ENCODE peak calls at places on chromosomes 6 and 20, in six cellular contexts. One of them, this sample, is unnamed. For H3K27me3 and H3K4me1, the result is how much of the 10 kb centered on the place peaks cover.

GRCh38 chr6:139508023-139508422 is 133.6 kb upstream of the CITED2 start:
- DNase-seq in HepG2: peak
- DNase-seq in sigmoid colon: no peak
- DNase-seq in ovary: no peak
- DNase-seq in GM12878: no peak
- DNase-seq in SK-N-SH: no peak
- DNase-seq in this sample: no peak

GRCh38 chr6:149237464-149237863 is 80.0 kb upstream of the TAB2 start:
- DNase-seq in HepG2: no peak
- DNase-seq in sigmoid colon: no peak
- DNase-seq in ovary: no peak
- DNase-seq in GM12878: no peak
- DNase-seq in SK-N-SH: no peak
- DNase-seq in this sample: no peak

GRCh38 chr6:27517238-27517637 is 44.3 kb upstream of the ZNF184 start:
- DNase-seq in HepG2: no peak
- DNase-seq in sigmoid colon: no peak
- DNase-seq in ovary: no peak
- DNase-seq in GM12878: no peak
- DNase-seq in SK-N-SH: no peak
- DNase-seq in this sample: no peak

GRCh38 chr6:47168176-47168575 is 126.0 kb upstream of the ADGRF1 start:
- DNase-seq in HepG2: peak
- DNase-seq in sigmoid colon: no peak
- DNase-seq in ovary: peak
- DNase-seq in GM12878: no peak
- DNase-seq in SK-N-SH: no peak
- DNase-seq in this sample: no peak

GRCh38 chr6:22892452-22892851 is 323.1 kb downstream of the HDGFL1 start:
- DNase-seq in HepG2: no peak
- DNase-seq in sigmoid colon: no peak
- DNase-seq in ovary: peak
- DNase-seq in GM12878: no peak
- DNase-seq in SK-N-SH: no peak
- DNase-seq in this sample: peak

GRCh38 chr6:129110687-129111343 is 227.9 kb downstream of the LAMA2 start:
- DNase-seq in HepG2: no peak
- DNase-seq in sigmoid colon: no peak
- DNase-seq in ovary: no peak
- DNase-seq in GM12878: no peak
- DNase-seq in SK-N-SH: no peak
- DNase-seq in this sample: no peak

GRCh38 chr20:57065646-57066045 is 200.8 kb downstream of the BMP7 start:
- DNase-seq in HepG2: no peak
- DNase-seq in sigmoid colon: no peak
- DNase-seq in ovary: no peak
- DNase-seq in GM12878: no peak
- DNase-seq in SK-N-SH: no peak
- DNase-seq in this sample: no peak

GRCh38 chr6:144744720-144745119 is 459.6 kb downstream of the UTRN start:
- DNase-seq in HepG2: peak
- DNase-seq in sigmoid colon: no peak
- DNase-seq in ovary: no peak
- DNase-seq in GM12878: no peak
- DNase-seq in SK-N-SH: no peak
- DNase-seq in this sample: no peak

GRCh38 chr6:52317841-52318581 is 33.5 kb upstream of the MCM3 start:
- DNase-seq in HepG2: peak
- DNase-seq in sigmoid colon: no peak
- DNase-seq in ovary: no peak
- DNase-seq in GM12878: peak
- DNase-seq in SK-N-SH: no peak
- DNase-seq in this sample: no peak

GRCh38 chr6:169019727-169020491 is 233.7 kb downstream of the THBS2 start:
- DNase-seq in HepG2: peak
- DNase-seq in sigmoid colon: no peak
- DNase-seq in ovary: no peak
- DNase-seq in GM12878: no peak
- DNase-seq in SK-N-SH: no peak
- DNase-seq in this sample: no peak

GRCh38 chr6:162829013-162829742 is 101.4 kb downstream of the PACRG start:
- DNase-seq in HepG2: no peak
- DNase-seq in sigmoid colon: no peak
- DNase-seq in ovary: no peak
- DNase-seq in GM12878: no peak
- DNase-seq in SK-N-SH: no peak
- DNase-seq in this sample: no peak

GRCh38 chr6:130460934-130461333 is 95.1 kb downstream of the TMEM200A start:
- DNase-seq in HepG2: no peak
- DNase-seq in sigmoid colon: no peak
- DNase-seq in ovary: no peak
- DNase-seq in GM12878: no peak
- DNase-seq in SK-N-SH: no peak
- DNase-seq in this sample: no peak

GRCh38 chr6:31778193-31778592 is 1.1 kb upstream of the VWA7 start:
- DNase-seq in HepG2: peak
- DNase-seq in sigmoid colon: no peak
- DNase-seq in ovary: no peak
- DNase-seq in GM12878: no peak
- DNase-seq in SK-N-SH: no peak
- DNase-seq in this sample: no peak

GRCh38 chr20:61354501-61354900 is 102.4 kb downstream of the CDH4 start:
- DNase-seq in HepG2: no peak
- DNase-seq in sigmoid colon: no peak
- DNase-seq in ovary: no peak
- DNase-seq in GM12878: no peak
- DNase-seq in SK-N-SH: no peak
- DNase-seq in this sample: no peak

GRCh38 chr6:6412221-6412620 is 91.8 kb upstream of the F13A1 start:
- DNase-seq in HepG2: no peak
- DNase-seq in sigmoid colon: no peak
- DNase-seq in ovary: no peak
- DNase-seq in GM12878: no peak
- DNase-seq in SK-N-SH: no peak
- DNase-seq in this sample: no peak

GRCh38 chr6:10421508-10422281 is 6.8 kb upstream of the TFAP2A start:
- DNase-seq in HepG2: no peak
- DNase-seq in sigmoid colon: no peak
- DNase-seq in ovary: no peak
- DNase-seq in GM12878: no peak
- DNase-seq in SK-N-SH: no peak
- DNase-seq in this sample: no peak
- H3K27me3 ChIP-seq in HepG2: under half
- H3K27me3 ChIP-seq in sigmoid colon: half or more
- H3K27me3 ChIP-seq in ovary: under half
- H3K27me3 ChIP-seq in GM12878: under half
- H3K27me3 ChIP-seq in SK-N-SH: half or more
- H3K27me3 ChIP-seq in this sample: half or more

GRCh38 chr6:75458895-75459294 is 34.7 kb downstream of the FILIP1 start:
- DNase-seq in HepG2: no peak
- DNase-seq in sigmoid colon: peak
- DNase-seq in ovary: no peak
- DNase-seq in GM12878: no peak
- DNase-seq in SK-N-SH: no peak
- DNase-seq in this sample: no peak

GRCh38 chr6:75460636-75461035 is 33.0 kb downstream of the FILIP1 start:
- DNase-seq in HepG2: no peak
- DNase-seq in sigmoid colon: no peak
- DNase-seq in ovary: no peak
- DNase-seq in GM12878: no peak
- DNase-seq in SK-N-SH: no peak
- DNase-seq in this sample: no peak

GRCh38 chr6:75467284-75467683 is 26.3 kb downstream of the FILIP1 start:
- DNase-seq in HepG2: no peak
- DNase-seq in sigmoid colon: no peak
- DNase-seq in ovary: no peak
- DNase-seq in GM12878: no peak
- DNase-seq in SK-N-SH: no peak
- DNase-seq in this sample: no peak

GRCh38 chr6:75467906-75468460 is 25.6 kb downstream of the FILIP1 start:
- DNase-seq in HepG2: no peak
- DNase-seq in sigmoid colon: peak
- DNase-seq in ovary: no peak
- DNase-seq in GM12878: no peak
- DNase-seq in SK-N-SH: no peak
- DNase-seq in this sample: no peak

GRCh38 chr6:75463896-75464295 is 29.7 kb downstream of the FILIP1 start:
- DNase-seq in HepG2: no peak
- DNase-seq in sigmoid colon: no peak
- DNase-seq in ovary: no peak
- DNase-seq in GM12878: no peak
- DNase-seq in SK-N-SH: no peak
- DNase-seq in this sample: no peak
- H3K4me1 ChIP-seq in HepG2: under half
- H3K4me1 ChIP-seq in sigmoid colon: half or more
- H3K4me1 ChIP-seq in ovary: under half
- H3K4me1 ChIP-seq in GM12878: under half
- H3K4me1 ChIP-seq in SK-N-SH: under half
- H3K4me1 ChIP-seq in this sample: under half

GRCh38 chr6:11430036-11430435 is 107.5 kb upstream of the TMEM170B start:
- DNase-seq in HepG2: no peak
- DNase-seq in sigmoid colon: no peak
- DNase-seq in ovary: no peak
- DNase-seq in GM12878: no peak
- DNase-seq in SK-N-SH: no peak
- DNase-seq in this sample: no peak
- TF ChIP-seq EP300 in HepG2: no peak
- TF ChIP-seq EP300 in sigmoid colon: no peak
- TF ChIP-seq EP300 in ovary: no peak
- TF ChIP-seq EP300 in GM12878: no peak
- TF ChIP-seq EP300 in SK-N-SH: no peak
- TF ChIP-seq EP300 in this sample: no peak

GRCh38 chr20:14009206-14009605 is 13.9 kb downstream of the MACROD2 start:
- DNase-seq in HepG2: no peak
- DNase-seq in sigmoid colon: no peak
- DNase-seq in ovary: no peak
- DNase-seq in GM12878: no peak
- DNase-seq in SK-N-SH: no peak
- DNase-seq in this sample: no peak
- H3K27me3 ChIP-seq in HepG2: under half
- H3K27me3 ChIP-seq in sigmoid colon: under half
- H3K27me3 ChIP-seq in ovary: under half
- H3K27me3 ChIP-seq in GM12878: under half
- H3K27me3 ChIP-seq in SK-N-SH: under half
- H3K27me3 ChIP-seq in this sample: under half

GRCh38 chr20:38165966-38166706 is 1.1 kb upstream of the TGM2 start:
- DNase-seq in HepG2: peak
- DNase-seq in sigmoid colon: peak
- DNase-seq in ovary: no peak
- DNase-seq in GM12878: no peak
- DNase-seq in SK-N-SH: no peak
- DNase-seq in this sample: no peak
- H3K4me1 ChIP-seq in HepG2: half or more
- H3K4me1 ChIP-seq in sigmoid colon: half or more
- H3K4me1 ChIP-seq in ovary: under half
- H3K4me1 ChIP-seq in GM12878: under half
- H3K4me1 ChIP-seq in SK-N-SH: under half
- H3K4me1 ChIP-seq in this sample: under half

GRCh38 chr6:14647311-14647710 is 529.7 kb downstream of the CD83 start:
- DNase-seq in HepG2: no peak
- DNase-seq in sigmoid colon: peak
- DNase-seq in ovary: peak
- DNase-seq in GM12878: no peak
- DNase-seq in SK-N-SH: no peak
- DNase-seq in this sample: no peak
- TF ChIP-seq EP300 in HepG2: no peak
- TF ChIP-seq EP300 in sigmoid colon: no peak
- TF ChIP-seq EP300 in ovary: no peak
- TF ChIP-seq EP300 in GM12878: no peak
- TF ChIP-seq EP300 in SK-N-SH: no peak
- TF ChIP-seq EP300 in this sample: no peak